ENCODE peak calls at places on chromosome 13, in four cellular contexts. Q is AG09309, Z is epithelial cell of esophagus, H is astrocyte of the spinal cord. J is an unnamed sample.

GRCh38 chr13:100987993-100988392 is 313.4 kb upstream of the TMTC4 start:
- DNase-seq in Q (no peak), Z (peak; percentile 21), H (peak; percentile 57), J (peak; percentile 75)

GRCh38 chr13:40193290-40194203 is 472.9 kb downstream of the FOXO1 start:
- DNase-seq in Q (no peak), Z (no peak), H (no peak), J (no peak)

GRCh38 chr13:72198967-72199601 is 332.1 kb upstream of the DACH1 start:
- DNase-seq in Q (no peak), Z (no peak), H (peak; percentile 3), J (no peak)

GRCh38 chr13:38752726-38753125 is 65.8 kb downstream of the FREM2 start:
- DNase-seq in Q (no peak), Z (no peak), H (no peak), J (no peak)

GRCh38 chr13:112880976-112881540 is 88.0 kb upstream of the MCF2L start:
- DNase-seq in Q (no peak), Z (no peak), H (no peak), J (no peak)

GRCh38 chr13:107803822-107804495 is 411.4 kb downstream of the LIG4 start:
- DNase-seq in Q (no peak), Z (no peak), H (no peak), J (no peak)

GRCh38 chr13:62643007-62643483 is 1227.4 kb upstream of the PCDH20 start:
- DNase-seq in Q (no peak), Z (peak; percentile 48), H (peak; percentile 57), J (peak; percentile 49)

GRCh38 chr13:83162493-83162892 is 719.8 kb downstream of the SLITRK1 start:
- DNase-seq in Q (no peak), Z (no peak), H (no peak), J (peak; percentile 21)

GRCh38 chr13:102344410-102344809 is 57.4 kb downstream of the FGF14 start:
- DNase-seq in Q (no peak), Z (no peak), H (no peak), J (no peak)

GRCh38 chr13:84037937-84038464 is 155.7 kb upstream of the SLITRK1 start:
- DNase-seq in Q (no peak), Z (no peak), H (no peak), J (no peak)

GRCh38 chr13:29696606-29697005 is 101.1 kb upstream of the SLC7A1 start:
- DNase-seq in Q (no peak), Z (no peak), H (no peak), J (no peak)

GRCh38 chr13:22091971-22092300 is 421.1 kb downstream of the FGF9 start:
- DNase-seq in Q (no peak), Z (no peak), H (no peak), J (no peak)

DNA sequence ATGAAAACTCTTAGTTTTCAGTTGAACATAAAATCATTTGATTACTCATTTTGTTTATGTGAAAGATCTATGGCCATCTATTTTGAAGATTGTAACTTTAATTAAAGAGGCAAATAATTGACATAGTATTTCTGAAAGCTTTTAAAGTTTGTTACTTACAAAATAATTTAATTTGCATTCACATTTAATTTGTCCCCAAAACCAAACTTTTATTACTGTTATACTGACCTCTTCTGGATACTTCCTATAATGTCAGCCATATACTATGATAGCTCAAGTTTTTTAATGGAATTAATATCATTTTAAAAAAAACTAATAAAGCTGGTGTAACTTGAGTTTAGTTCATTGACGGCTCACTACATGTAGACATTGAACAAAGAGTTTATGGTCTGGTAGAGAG is 4.9 kb upstream of the SGCG start:
- DNase-seq in Q (no peak), Z (peak; percentile 10), H (peak; percentile 5), J (peak; percentile 22)
- TF ChIP-seq CTCF in Q (peak; percentile 23), Z (no peak), H (peak; percentile 27), J (peak; percentile 51)

DNA sequence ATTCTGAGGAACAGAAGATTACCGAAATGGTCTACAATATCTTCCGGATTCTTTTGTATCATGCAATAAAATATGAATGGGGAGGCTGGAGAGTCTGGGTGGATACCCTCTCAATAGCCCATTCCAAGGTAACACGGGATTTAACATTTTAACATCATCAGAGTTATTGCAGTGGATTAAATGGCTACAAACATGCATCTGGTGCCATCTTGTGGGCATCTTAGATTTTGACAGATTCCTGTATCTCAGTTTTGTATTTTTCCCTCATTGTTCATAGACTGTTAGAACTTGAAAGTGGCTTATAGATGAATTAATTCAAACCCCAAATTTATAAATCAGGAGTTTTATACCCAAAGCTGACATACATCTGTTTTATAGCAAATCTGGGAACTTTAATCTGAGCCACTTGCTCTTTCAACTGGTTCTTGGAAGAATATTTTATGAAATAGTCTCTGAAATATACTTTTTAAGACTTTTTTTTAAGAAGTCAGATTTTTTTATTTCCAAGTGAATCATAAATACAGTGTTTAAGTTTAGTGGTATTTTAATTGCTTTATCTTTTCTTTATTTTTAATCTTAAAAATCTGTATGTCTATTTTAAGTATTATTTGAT is 215.2 kb downstream of the NBEA start:
- DNase-seq in Q (no peak), Z (peak; percentile 65), H (peak; percentile 67), J (peak; percentile 78)
- H3K4me3 ChIP-seq in Q (no peak overlapping the region), Z (no peak overlapping the region), H (no peak overlapping the region), J (no peak overlapping the region)

DNA sequence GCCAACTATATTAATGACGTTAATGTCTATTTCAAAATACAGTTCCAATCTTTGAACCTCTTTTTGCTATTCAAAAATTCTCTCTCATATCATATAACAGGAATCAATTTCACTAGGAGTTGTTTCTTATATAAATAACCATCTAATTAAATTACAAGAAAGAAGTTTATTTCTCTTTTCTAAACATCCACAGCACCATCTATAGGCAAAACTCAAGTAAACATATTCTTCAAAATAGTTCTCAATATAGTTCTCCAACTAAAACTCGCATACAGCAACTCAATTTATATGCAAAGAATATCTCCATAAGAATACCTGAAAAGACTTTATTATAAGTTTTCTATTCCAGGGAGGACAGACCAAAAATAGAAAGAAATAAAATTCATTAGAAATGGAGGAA is 65.6 kb downstream of the RBM26 start:
- DNase-seq in Q (no peak), Z (no peak), H (no peak), J (peak; percentile 4)
- TF ChIP-seq CTCF in Q (no peak), Z (no peak), H (no peak), J (no peak)

GRCh38 chr13:48318714-48319457 is 15.3 kb downstream of the RB1 start:
- DNase-seq in Q (no peak), Z (no peak), H (no peak), J (no peak)
- H3K4me3 ChIP-seq in Q (no peak overlapping the region), Z (no peak overlapping the region), H (no peak overlapping the region), J (no peak overlapping the region)